ENCODE peak calls at places on chromosomes 6 and 20, in five cellular contexts. K is foreskin keratinocyte, T is K562, Y is aorta, E is Peyer's patch. R is an unnamed sample.

GRCh38 chr20:45444050-45444449 is 25.5 kb upstream of the WFDC2 start:
- DNase-seq in T (no peak), E (no peak), Y (no peak), K (no peak), R (no peak)

GRCh38 chr6:14224359-14225103 is 107.0 kb downstream of the CD83 start:
- DNase-seq in T (no peak), E (no peak), Y (no peak), K (no peak), R (peak)

GRCh38 chr6:6808343-6808742 is 219.8 kb downstream of the LY86 start:
- DNase-seq in K (no peak), Y (no peak), T (no peak), E (no peak), R (no peak)

GRCh38 chr6:74166849-74167248 is 470.8 kb downstream of the CD109 start:
- DNase-seq in K (peak), T (no peak), Y (no peak), E (no peak), R (no peak)

GRCh38 chr6:134060491-134061106 is 8.2 kb upstream of the SLC2A12 start:
- DNase-seq in Y (no peak), E (no peak), T (no peak), K (peak), R (no peak)

GRCh38 chr6:45920819-45921511 is 94.7 kb downstream of the CLIC5 start:
- DNase-seq in E (no peak), T (no peak), Y (no peak), K (no peak), R (no peak)

GRCh38 chr6:18632670-18633410 is 245.7 kb downstream of the RNF144B start:
- DNase-seq in T (no peak), K (no peak), E (no peak), Y (no peak), R (no peak)

GRCh38 chr6:100464910-100465700 is at the start of gene SIM1:
- DNase-seq in Y (no peak), E (no peak), T (no peak), K (no peak), R (no peak)

GRCh38 chr6:31651602-31652191 is 764 bp downstream of the BAG6 start:
- DNase-seq in T (no peak), E (peak), Y (no peak), K (peak), R (no peak)

GRCh38 chr6:78639505-78640110 is 227.7 kb upstream of the IRAK1BP1 start:
- DNase-seq in K (no peak), T (no peak), Y (no peak), E (no peak), R (no peak)

GRCh38 chr20:5001174-5002076 is at the start of gene SLC23A2:
- DNase-seq in E (peak), T (peak), K (no peak), Y (peak), R (peak)

GRCh38 chr6:21828689-21829088 is 235.1 kb downstream of the SOX4 start:
- DNase-seq in Y (no peak), T (no peak), E (no peak), K (no peak), R (no peak)

GRCh38 chr6:160930547-160931377 is 60.8 kb upstream of the MAP3K4 start:
- DNase-seq in T (no peak), E (peak), Y (peak), K (peak), R (peak)

GRCh38 chr6:112468359-112468758 is 121.2 kb downstream of the RFPL4B start:
- DNase-seq in K (peak), Y (no peak), T (no peak), E (no peak), R (no peak)

GRCh38 chr20:51457281-51457932 is 85.1 kb downstream of the NFATC2 start:
- DNase-seq in Y (peak), T (no peak), E (peak), K (peak), R (peak)

GRCh38 chr6:14121936-14122344 is 4.4 kb downstream of the CD83 start:
- DNase-seq in E (peak), K (no peak), Y (peak), T (no peak), R (peak)

GRCh38 chr6:32196682-32197616 is 4.5 kb upstream of the GPSM3 start:
- DNase-seq in T (peak), K (no peak), Y (peak), E (no peak), R (no peak)

GRCh38 chr6:16276991-16277981 is 38.9 kb downstream of the GMPR start:
- DNase-seq in K (peak), Y (peak), E (no peak), T (peak), R (peak)

GRCh38 chr6:131980791-131981623 is 29.8 kb upstream of the CCN2 start:
- DNase-seq in T (no peak), K (no peak), E (no peak), Y (no peak), R (no peak)

GRCh38 chr6:31952140-31952805 is 6.4 kb downstream of the CFB start:
- DNase-seq in T (peak), E (peak), Y (peak), K (no peak), R (peak)

GRCh38 chr6:70864404-70864803 is 92.5 kb downstream of the B3GAT2 start:
- DNase-seq in K (no peak), E (no peak), T (no peak), Y (no peak), R (peak)

GRCh38 chr20:51385941-51386530 is 156.5 kb downstream of the NFATC2 start:
- DNase-seq in T (no peak), Y (no peak), E (peak), K (no peak), R (peak)

GRCh38 chr20:55744896-55745295 is 260.4 kb downstream of the CBLN4 start:
- DNase-seq in K (no peak), E (no peak), T (no peak), Y (no peak), R (no peak)

GRCh38 chr6:13278184-13278583 is 50.2 kb downstream of the TBC1D7 start:
- DNase-seq in Y (no peak), K (no peak), T (no peak), E (peak), R (peak)

GRCh38 chr6:123526128-123526527 is 110.6 kb downstream of the TRDN start:
- DNase-seq in T (no peak), E (no peak), Y (no peak), K (no peak), R (no peak)

GRCh38 chr6:89976141-89977020 is 82.1 kb downstream of the GJA10 start:
- DNase-seq in K (no peak), Y (no peak), T (no peak), E (no peak), R (no peak)

GRCh38 chr6:98054453-98054852 is 771.4 kb upstream of the MMS22L start:
- DNase-seq in E (no peak), T (no peak), Y (no peak), K (no peak), R (peak)

GRCh38 chr6:43936476-43936875 is 166.5 kb downstream of the VEGFA start:
- DNase-seq in E (no peak), K (no peak), Y (no peak), T (no peak), R (no peak)

GRCh38 chr20:7893019-7893730 is 47.1 kb downstream of the HAO1 start:
- DNase-seq in Y (no peak), E (no peak), T (no peak), K (peak), R (no peak)

GRCh38 chr6:73521351-73522254 is 771 bp upstream of the EEF1A1 start:
- DNase-seq in Y (peak), E (peak), K (peak), T (peak), R (peak)

GRCh38 chr20:24034820-24035219 is 46.2 kb upstream of the GGTLC1 start:
- DNase-seq in Y (no peak), E (no peak), T (no peak), K (peak), R (no peak)

GRCh38 chr20:56855693-56856092 is 226.6 kb downstream of the TFAP2C start:
- DNase-seq in Y (no peak), K (no peak), E (no peak), T (no peak), R (no peak)

GRCh38 chr6:112382778-112383177 is 35.6 kb downstream of the RFPL4B start:
- DNase-seq in K (no peak), T (no peak), E (no peak), Y (no peak), R (no peak)

GRCh38 chr6:36920049-36920448 is 34.3 kb downstream of the C6orf89 start:
- DNase-seq in K (no peak), E (no peak), T (no peak), Y (no peak), R (no peak)

GRCh38 chr20:48665785-48666184 is 162.0 kb downstream of the PREX1 start:
- DNase-seq in Y (no peak), T (no peak), E (no peak), K (no peak), R (no peak)

GRCh38 chr20:48066851-48067250 is 281.6 kb upstream of the SULF2 start:
- DNase-seq in E (no peak), K (no peak), T (peak), Y (no peak), R (no peak)

GRCh38 chr20:46293084-46293483 is 15.2 kb downstream of the CDH22 start:
- DNase-seq in K (no peak), E (no peak), Y (no peak), T (peak), R (peak)

GRCh38 chr6:31465185-31465536 is 32.8 kb upstream of the MICB start:
- DNase-seq in E (no peak), T (no peak), K (no peak), Y (no peak), R (no peak)

GRCh38 chr6:168131464-168132415 is 52.7 kb upstream of the FRMD1 start:
- DNase-seq in E (no peak), Y (no peak), T (no peak), K (no peak), R (no peak)

GRCh38 chr20:19890358-19891117 is 126.6 kb upstream of the NAA20 start:
- DNase-seq in K (no peak), E (no peak), Y (no peak), T (no peak), R (no peak)
- H3K27ac ChIP-seq in K (no peak), E (peak), Y (no peak), T (no peak), R (no peak)

GRCh38 chr20:25257130-25257529 is 9.2 kb downstream of the PYGB start:
- DNase-seq in K (no peak), E (no peak), Y (no peak), T (no peak), R (no peak)

GRCh38 chr20:25254986-25255680 is 7.2 kb downstream of the PYGB start:
- DNase-seq in T (no peak), Y (peak), K (no peak), E (no peak), R (no peak)

GRCh38 chr20:25257756-25258462 is 10.0 kb downstream of the PYGB start:
- DNase-seq in Y (no peak), E (no peak), K (no peak), T (no peak), R (no peak)

GRCh38 chr20:25254571-25254970 is 6.7 kb downstream of the PYGB start:
- DNase-seq in E (no peak), Y (no peak), T (no peak), K (no peak), R (no peak)

GRCh38 chr20:25256226-25256859 is 8.5 kb downstream of the PYGB start:
- DNase-seq in Y (no peak), E (no peak), T (no peak), K (no peak), R (no peak)
- H3K27ac ChIP-seq in Y (no peak), E (no peak), T (no peak), K (no peak), R (no peak)

DNA sequence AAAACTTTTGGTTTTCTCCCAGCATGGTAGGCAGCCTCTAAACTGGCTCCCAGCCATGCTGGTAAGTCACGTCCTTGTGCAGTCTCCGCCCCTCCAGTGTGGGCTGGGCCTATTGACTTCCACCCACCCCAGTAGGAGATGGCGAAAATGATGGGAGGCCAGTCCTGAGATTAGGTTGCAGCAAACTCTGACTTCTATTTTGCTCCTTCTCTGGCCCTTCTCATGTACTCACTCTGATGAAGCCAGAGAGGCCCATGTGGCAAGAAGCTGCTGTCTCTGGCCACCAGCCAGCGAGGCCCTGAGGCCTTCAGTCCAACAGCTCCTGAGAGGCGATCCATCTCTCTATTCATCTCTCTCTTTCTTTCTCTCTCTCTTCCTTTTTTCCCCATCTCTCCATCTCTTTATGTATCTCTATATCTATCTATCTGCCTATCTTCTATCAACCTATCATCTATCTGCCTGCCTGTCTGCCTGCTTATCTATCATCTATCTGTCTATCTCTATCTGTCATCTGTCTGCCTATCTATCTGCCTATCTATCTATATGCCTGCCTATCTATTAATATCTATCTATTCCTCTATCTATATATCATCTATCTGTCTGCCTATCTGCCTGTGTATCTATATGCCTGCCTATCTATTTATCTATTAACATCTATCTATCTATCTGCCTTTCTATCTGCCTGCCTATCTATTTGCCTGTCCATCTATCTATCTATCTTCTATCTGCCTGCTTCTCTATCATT is 52.6 kb upstream of the STX16 start:
- DNase-seq in E (no peak), T (no peak), K (no peak), Y (no peak), R (no peak)
- H3K27ac ChIP-seq in E (no peak), T (no peak), K (no peak), Y (no peak), R (no peak)

GRCh38 chr6:35566794-35567193 is 54.1 kb upstream of the TULP1 start:
- DNase-seq in T (no peak), E (no peak), K (no peak), Y (no peak), R (no peak)

GRCh38 chr6:35561113-35561512 is 48.4 kb upstream of the TULP1 start:
- DNase-seq in T (no peak), Y (no peak), K (no peak), E (no peak), R (no peak)

GRCh38 chr6:35562060-35562459 is 49.4 kb upstream of the TULP1 start:
- DNase-seq in E (no peak), T (no peak), K (no peak), Y (no peak), R (no peak)

GRCh38 chr6:35568967-35569606 is 56.4 kb upstream of the TULP1 start:
- DNase-seq in E (peak), T (no peak), K (no peak), Y (peak), R (peak)

DNA sequence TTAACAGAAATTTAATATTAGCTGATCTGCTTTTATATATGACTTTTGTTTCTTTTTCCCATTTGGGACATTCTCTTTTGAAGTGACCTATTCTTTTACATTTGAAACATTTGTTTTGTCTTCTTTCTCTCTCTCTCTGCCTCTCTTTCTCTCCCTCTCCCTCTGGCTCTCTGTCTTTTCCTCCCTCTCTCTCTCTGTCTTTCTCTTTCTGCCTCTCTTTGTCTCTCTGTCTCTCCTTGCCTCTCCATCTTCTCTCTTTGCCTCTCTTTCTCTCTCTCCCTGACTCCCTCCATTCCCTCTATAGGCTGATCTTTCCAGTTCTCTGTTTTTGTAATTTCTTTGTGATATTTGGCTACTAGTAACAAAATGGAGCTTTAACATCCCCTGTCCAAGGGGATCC is 52.0 kb upstream of the TULP1 start:
- DNase-seq in E (no peak), Y (no peak), T (no peak), K (no peak), R (no peak)
- H3K27ac ChIP-seq in E (no peak), Y (no peak), T (no peak), K (no peak), R (no peak)